ENCODE peak calls at places on chromosomes 13 and 19, in six cellular contexts. One of them, this sample, is unnamed.

GRCh38 chr19:16660763-16661479 is at the start of gene TMEM38A:
- DNase-seq in GM12878: no peak
- DNase-seq in HepG2: no peak
- DNase-seq in K562: peak; percentile 56
- DNase-seq in GM12892: peak; percentile 41
- DNase-seq in H1: peak; percentile 69
- DNase-seq in this sample: peak; percentile 32

GRCh38 chr19:51259348-51260245 is 8.7 kb downstream of the SIGLECL1 start:
- DNase-seq in GM12892: no peak
- DNase-seq in HepG2: peak; percentile 24
- DNase-seq in GM12878: peak; percentile 12
- DNase-seq in K562: peak; percentile 74
- DNase-seq in H1: peak; percentile 69
- DNase-seq in this sample: no peak

GRCh38 chr13:110409581-110409992 is 102.5 kb downstream of the COL4A2 start:
- DNase-seq in GM12878: no peak
- DNase-seq in K562: no peak
- DNase-seq in GM12892: no peak
- DNase-seq in H1: no peak
- DNase-seq in HepG2: no peak
- DNase-seq in this sample: no peak

GRCh38 chr13:113883314-113883811 is 19.5 kb upstream of the GAS6 start:
- DNase-seq in HepG2: no peak
- DNase-seq in GM12878: no peak
- DNase-seq in GM12892: no peak
- DNase-seq in K562: peak; percentile 14
- DNase-seq in H1: no peak
- DNase-seq in this sample: no peak

GRCh38 chr13:50162001-50162400 is 146.8 kb downstream of the KCNRG start:
- DNase-seq in HepG2: no peak
- DNase-seq in H1: no peak
- DNase-seq in GM12892: no peak
- DNase-seq in K562: no peak
- DNase-seq in GM12878: no peak
- DNase-seq in this sample: no peak

GRCh38 chr13:22428188-22428828 is 752.5 kb upstream of the SGCG start:
- DNase-seq in HepG2: no peak
- DNase-seq in H1: no peak
- DNase-seq in GM12878: no peak
- DNase-seq in GM12892: no peak
- DNase-seq in K562: peak; percentile 4
- DNase-seq in this sample: no peak

GRCh38 chr19:56176881-56177280 is 1.1 kb downstream of the GALP start:
- DNase-seq in HepG2: no peak
- DNase-seq in GM12892: no peak
- DNase-seq in H1: no peak
- DNase-seq in K562: no peak
- DNase-seq in GM12878: no peak
- DNase-seq in this sample: no peak

GRCh38 chr19:58059003-58059671 is at the start of gene ZNF135:
- DNase-seq in HepG2: no peak
- DNase-seq in K562: no peak
- DNase-seq in GM12892: no peak
- DNase-seq in GM12878: no peak
- DNase-seq in H1: peak; percentile 90
- DNase-seq in this sample: no peak

GRCh38 chr19:29878973-29879654 is 62.9 kb upstream of the URI1 start:
- DNase-seq in H1: no peak
- DNase-seq in K562: peak; percentile 71
- DNase-seq in GM12892: no peak
- DNase-seq in GM12878: no peak
- DNase-seq in HepG2: peak; percentile 50
- DNase-seq in this sample: no peak

GRCh38 chr13:37889102-37889501 is 19.5 kb upstream of the TRPC4 start:
- DNase-seq in GM12892: no peak
- DNase-seq in H1: no peak
- DNase-seq in HepG2: no peak
- DNase-seq in GM12878: no peak
- DNase-seq in K562: no peak
- DNase-seq in this sample: no peak

GRCh38 chr13:64755961-64756360 is 2474.2 kb downstream of the PCDH9 start:
- DNase-seq in GM12892: no peak
- DNase-seq in HepG2: no peak
- DNase-seq in H1: no peak
- DNase-seq in K562: no peak
- DNase-seq in GM12878: no peak
- DNase-seq in this sample: no peak

DNA sequence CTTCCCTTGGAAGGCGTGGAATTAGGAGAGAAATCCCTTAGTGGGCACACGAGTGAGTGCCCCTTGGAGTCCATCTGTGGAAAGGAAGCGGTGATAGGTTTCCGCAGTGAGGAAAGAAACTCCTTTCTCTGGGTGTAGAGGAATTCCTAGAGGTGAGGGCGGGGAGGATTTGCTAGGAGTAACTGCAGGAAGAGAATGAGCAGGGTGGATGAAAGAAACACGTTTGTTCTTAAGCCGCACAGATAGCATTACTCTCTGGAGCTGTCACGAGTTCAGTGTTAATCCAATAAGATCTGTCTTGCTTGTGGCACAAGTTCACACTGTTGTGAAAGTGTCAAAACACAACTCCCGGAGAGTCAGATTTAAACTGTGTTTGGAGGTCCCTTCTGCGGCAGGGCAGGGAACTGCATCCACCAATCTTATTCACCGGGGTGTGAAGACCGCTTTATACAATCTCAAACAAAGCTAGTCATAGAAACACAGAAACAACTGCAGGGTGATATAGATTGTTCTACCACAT is 1.2 kb downstream of the KL start:
- DNase-seq in HepG2: peak; percentile 18
- DNase-seq in GM12878: peak; percentile 65
- DNase-seq in K562: peak; percentile 2
- DNase-seq in H1: no peak
- DNase-seq in GM12892: peak; percentile 35
- DNase-seq in this sample: peak; percentile 42
- TF ChIP-seq TAF1 in HepG2: no peak
- TF ChIP-seq TAF1 in GM12878: no peak
- TF ChIP-seq TAF1 in K562: no peak
- TF ChIP-seq TAF1 in H1: no peak
- TF ChIP-seq TAF1 in GM12892: no peak
- TF ChIP-seq TAF1 in this sample: no peak

GRCh38 chr13:74274946-74275345 is 140.7 kb upstream of the KLF12 start:
- DNase-seq in K562: no peak
- DNase-seq in H1: no peak
- DNase-seq in GM12878: no peak
- DNase-seq in HepG2: no peak
- DNase-seq in GM12892: no peak
- DNase-seq in this sample: no peak

GRCh38 chr13:74273591-74273990 is 139.4 kb upstream of the KLF12 start:
- DNase-seq in GM12878: no peak
- DNase-seq in K562: no peak
- DNase-seq in GM12892: no peak
- DNase-seq in H1: no peak
- DNase-seq in HepG2: no peak
- DNase-seq in this sample: no peak

GRCh38 chr13:74270018-74270417 is 135.8 kb upstream of the KLF12 start:
- DNase-seq in GM12878: no peak
- DNase-seq in H1: no peak
- DNase-seq in GM12892: no peak
- DNase-seq in HepG2: no peak
- DNase-seq in K562: no peak
- DNase-seq in this sample: no peak

GRCh38 chr13:74272826-74273225 is 138.6 kb upstream of the KLF12 start:
- DNase-seq in K562: no peak
- DNase-seq in GM12892: no peak
- DNase-seq in HepG2: no peak
- DNase-seq in GM12878: no peak
- DNase-seq in H1: no peak
- DNase-seq in this sample: no peak
- TF ChIP-seq POLR2A in K562: no peak
- TF ChIP-seq POLR2A in GM12892: no peak
- TF ChIP-seq POLR2A in HepG2: no peak
- TF ChIP-seq POLR2A in GM12878: no peak
- TF ChIP-seq POLR2A in H1: no peak
- TF ChIP-seq POLR2A in this sample: no peak

DNA sequence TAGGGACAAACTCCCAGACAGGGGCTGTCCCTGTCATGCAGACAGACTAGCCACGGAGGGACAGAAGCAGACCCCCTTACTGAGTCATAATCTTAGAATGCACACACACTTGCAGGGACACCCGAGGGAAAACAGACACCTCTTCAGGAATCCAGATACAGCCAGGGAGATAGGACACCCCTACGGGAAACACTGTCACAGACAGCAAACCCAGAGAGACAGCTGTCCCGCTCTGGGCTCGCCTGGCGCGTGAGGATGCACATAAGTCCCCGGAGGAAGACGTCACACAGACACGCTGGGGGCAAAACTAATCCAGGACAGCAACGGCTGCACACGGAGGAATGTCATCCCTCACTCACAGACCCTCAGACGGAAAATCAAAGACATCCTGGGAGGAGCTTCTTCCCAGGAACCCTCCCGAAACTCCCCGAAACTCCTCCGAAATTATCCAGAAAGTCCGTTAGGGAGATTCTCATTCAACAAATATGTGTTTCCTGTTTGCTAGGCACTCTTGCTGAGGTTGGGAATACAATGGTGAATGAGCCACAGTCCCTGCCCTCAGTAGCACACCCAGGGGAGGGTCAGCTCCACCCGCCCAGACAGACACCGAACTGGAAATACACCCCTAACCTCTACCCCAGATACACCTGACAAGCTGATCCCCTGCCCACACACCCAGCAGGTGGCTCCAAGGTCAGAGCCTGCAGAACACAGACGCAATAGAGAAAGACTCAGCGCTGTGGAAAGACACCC is 15.2 kb upstream of the TOMM40 start:
- DNase-seq in K562: no peak
- DNase-seq in GM12878: no peak
- DNase-seq in GM12892: no peak
- DNase-seq in H1: no peak
- DNase-seq in HepG2: no peak
- DNase-seq in this sample: no peak
- TF ChIP-seq TAF1 in K562: no peak
- TF ChIP-seq TAF1 in GM12878: no peak
- TF ChIP-seq TAF1 in GM12892: no peak
- TF ChIP-seq TAF1 in H1: no peak
- TF ChIP-seq TAF1 in HepG2: no peak
- TF ChIP-seq TAF1 in this sample: no peak

GRCh38 chr19:14440049-14440448 is 6.9 kb downstream of the PKN1 start:
- DNase-seq in GM12878: peak; percentile 37
- DNase-seq in H1: no peak
- DNase-seq in K562: peak; percentile 92
- DNase-seq in GM12892: peak; percentile 86
- DNase-seq in HepG2: no peak
- DNase-seq in this sample: peak; percentile 90
- TF ChIP-seq POLR2A in GM12878: peak; percentile 89
- TF ChIP-seq POLR2A in H1: no peak
- TF ChIP-seq POLR2A in K562: peak; percentile 61
- TF ChIP-seq POLR2A in GM12892: peak; percentile 81
- TF ChIP-seq POLR2A in HepG2: no peak
- TF ChIP-seq POLR2A in this sample: peak; percentile 89

GRCh38 chr19:13382633-13382938 is 123.7 kb downstream of the CACNA1A start:
- DNase-seq in GM12892: no peak
- DNase-seq in K562: no peak
- DNase-seq in H1: no peak
- DNase-seq in GM12878: no peak
- DNase-seq in HepG2: no peak
- DNase-seq in this sample: no peak

GRCh38 chr19:13376537-13376936 is 129.7 kb downstream of the CACNA1A start:
- DNase-seq in K562: no peak
- DNase-seq in GM12878: no peak
- DNase-seq in GM12892: no peak
- DNase-seq in HepG2: no peak
- DNase-seq in H1: no peak
- DNase-seq in this sample: no peak

GRCh38 chr19:13381827-13382632 is 124.2 kb downstream of the CACNA1A start:
- DNase-seq in K562: peak; percentile 81
- DNase-seq in GM12878: no peak
- DNase-seq in HepG2: no peak
- DNase-seq in H1: no peak
- DNase-seq in GM12892: no peak
- DNase-seq in this sample: no peak
- TF ChIP-seq TAF1 in K562: no peak
- TF ChIP-seq TAF1 in GM12878: no peak
- TF ChIP-seq TAF1 in HepG2: no peak
- TF ChIP-seq TAF1 in H1: no peak
- TF ChIP-seq TAF1 in GM12892: no peak
- TF ChIP-seq TAF1 in this sample: no peak

This sample was measured in GM12891.